ENCODE peak calls at places on chromosomes 12 and 14, in ten cellular contexts. F, B, I, M, E, H, V, Y, P and Q are unnamed samples.

GRCh38 chr12:1691123-1692007 is 495 bp downstream of the ADIPOR2 start:
- DNase-seq in B (peak; percentile 35), I (peak; percentile 45), H (no peak), Y (no peak), V (no peak), M (peak; percentile 35), F (no peak), P (no peak), E (peak; percentile 81), Q (peak; percentile 60)

GRCh38 chr12:6074394-6074793 is 50.1 kb downstream of the VWF start:
- DNase-seq in H (no peak), M (no peak), B (no peak), E (no peak), F (no peak), P (no peak), I (no peak), V (no peak), Y (no peak), Q (no peak)

GRCh38 chr14:32366995-32367394 is 37.9 kb downstream of the AKAP6 start:
- DNase-seq in B (peak; percentile 55), Y (no peak), I (no peak), F (no peak), M (no peak), E (no peak), H (peak; percentile 91), P (no peak), V (no peak), Q (no peak)

GRCh38 chr12:52838871-52839446 is 4.8 kb upstream of the KRT79 start:
- DNase-seq in F (no peak), M (no peak), H (no peak), P (no peak), V (no peak), B (no peak), E (no peak), Y (no peak), I (no peak), Q (no peak)

GRCh38 chr12:92028039-92028709 is 117.5 kb downstream of the BTG1 start:
- DNase-seq in F (no peak), V (no peak), H (peak; percentile 81), M (no peak), E (no peak), P (no peak), I (no peak), B (peak; percentile 87), Y (no peak), Q (no peak)

GRCh38 chr12:96208346-96208745 is 14.2 kb downstream of the ELK3 start:
- DNase-seq in H (peak; percentile 92), M (no peak), E (no peak), F (no peak), P (no peak), Y (no peak), B (peak; percentile 85), I (no peak), V (no peak), Q (no peak)

GRCh38 chr14:77037886-77038511 is 9.5 kb upstream of the IRF2BPL start:
- DNase-seq in F (peak; percentile 57), V (no peak), E (no peak), M (no peak), B (peak; percentile 47), P (no peak), I (no peak), Y (no peak), H (no peak), Q (no peak)

GRCh38 chr12:96070670-96071279 is 35.4 kb upstream of the LTA4H start:
- DNase-seq in V (no peak), E (no peak), I (peak; percentile 54), F (no peak), M (no peak), B (peak; percentile 22), P (no peak), Y (no peak), H (peak; percentile 32), Q (peak; percentile 42)

GRCh38 chr12:117047810-117048584 is 51.2 kb downstream of the TESC start:
- DNase-seq in I (no peak), P (no peak), V (no peak), H (peak; percentile 8), E (no peak), Y (no peak), B (peak; percentile 35), M (no peak), F (peak; percentile 51), Q (no peak)

GRCh38 chr14:77248666-77249065 is 22.3 kb downstream of the NGB start:
- DNase-seq in V (no peak), H (peak; percentile 6), B (no peak), I (no peak), Y (no peak), E (no peak), F (no peak), M (no peak), P (no peak), Q (no peak)

GRCh38 chr12:46360908-46361666 is 11.5 kb downstream of the SLC38A2 start:
- DNase-seq in P (no peak), H (no peak), V (no peak), F (no peak), M (no peak), B (peak; percentile 43), Y (no peak), I (peak; percentile 65), E (no peak), Q (no peak)

GRCh38 chr12:28585146-28585545 is 394.9 kb downstream of the CCDC91 start:
- DNase-seq in H (no peak), E (no peak), F (no peak), V (no peak), I (no peak), P (no peak), Y (no peak), B (no peak), M (no peak), Q (no peak)

GRCh38 chr14:104135904-104136471 is 2.4 kb upstream of the KIF26A start:
- DNase-seq in H (no peak), P (no peak), M (no peak), I (no peak), F (peak; percentile 40), B (no peak), E (peak; percentile 66), Y (no peak), V (peak; percentile 42), Q (no peak)

GRCh38 chr14:75578786-75579781 is 664 bp downstream of the FLVCR2 start:
- DNase-seq in E (peak; percentile 57), M (no peak), V (peak; percentile 78), I (no peak), P (no peak), H (peak; percentile 63), Y (no peak), F (peak; percentile 47), B (no peak), Q (no peak)

GRCh38 chr14:101469382-101470251 is 91.7 kb upstream of the DIO3 start:
- DNase-seq in Y (no peak), V (peak; percentile 24), I (no peak), F (peak; percentile 28), M (no peak), H (no peak), P (no peak), B (no peak), E (no peak), Q (no peak)

GRCh38 chr12:50215033-50215432 is 47.9 kb upstream of the CERS5 start:
- DNase-seq in B (peak; percentile 72), P (no peak), Y (no peak), V (no peak), M (no peak), H (peak; percentile 38), E (no peak), I (no peak), F (no peak), Q (no peak)

GRCh38 chr12:16362550-16362949 is 15.1 kb downstream of the MGST1 start:
- DNase-seq in V (no peak), E (no peak), H (no peak), Y (no peak), P (no peak), B (no peak), M (no peak), I (no peak), F (no peak), Q (no peak)

GRCh38 chr12:16358896-16359295 is 11.5 kb downstream of the MGST1 start:
- DNase-seq in I (no peak), H (no peak), P (no peak), F (no peak), Y (no peak), E (no peak), B (no peak), V (no peak), M (no peak), Q (no peak)

GRCh38 chr12:16361142-16361783 is 13.8 kb downstream of the MGST1 start:
- DNase-seq in M (no peak), P (no peak), F (no peak), B (no peak), H (no peak), I (no peak), Y (no peak), E (no peak), V (no peak), Q (no peak)

GRCh38 chr12:16359512-16360491 is 12.4 kb downstream of the MGST1 start:
- DNase-seq in P (no peak), B (peak; percentile 78), E (peak; percentile 86), M (no peak), H (peak; percentile 73), F (no peak), I (no peak), V (peak; percentile 77), Y (no peak), Q (no peak)
- TF ChIP-seq CTCF in P (peak; percentile 82), B (peak; percentile 84), E (peak; percentile 64), M (peak; percentile 28), H (peak; percentile 90), F (no peak), I (peak; percentile 32), V (peak; percentile 42), Y (no peak), Q (peak; percentile 54)

GRCh38 chr12:12017798-12018197 is 52.9 kb upstream of the BCL2L14 start:
- DNase-seq in B (peak; percentile 20), P (no peak), I (no peak), H (no peak), M (no peak), Y (no peak), E (no peak), F (no peak), V (no peak), Q (no peak)
- TF ChIP-seq CTCF in B (peak; percentile 39), P (peak; percentile 18), I (no peak), H (peak; percentile 6), M (no peak), Y (no peak), E (no peak), F (no peak), V (no peak), Q (peak; percentile 23)

GRCh38 chr12:39272934-39273770 is 169.8 kb downstream of the KIF21A start:
- DNase-seq in V (no peak), I (no peak), P (peak; percentile 10), Y (no peak), E (no peak), H (peak; percentile 42), B (peak; percentile 59), F (no peak), M (no peak), Q (peak; percentile 14)
- TF ChIP-seq CTCF in V (peak; percentile 66), I (peak; percentile 84), P (peak; percentile 73), Y (peak; percentile 76), E (peak; percentile 76), H (peak; percentile 65), B (peak; percentile 69), F (no peak), M (peak; percentile 27), Q (peak; percentile 65)

DNA sequence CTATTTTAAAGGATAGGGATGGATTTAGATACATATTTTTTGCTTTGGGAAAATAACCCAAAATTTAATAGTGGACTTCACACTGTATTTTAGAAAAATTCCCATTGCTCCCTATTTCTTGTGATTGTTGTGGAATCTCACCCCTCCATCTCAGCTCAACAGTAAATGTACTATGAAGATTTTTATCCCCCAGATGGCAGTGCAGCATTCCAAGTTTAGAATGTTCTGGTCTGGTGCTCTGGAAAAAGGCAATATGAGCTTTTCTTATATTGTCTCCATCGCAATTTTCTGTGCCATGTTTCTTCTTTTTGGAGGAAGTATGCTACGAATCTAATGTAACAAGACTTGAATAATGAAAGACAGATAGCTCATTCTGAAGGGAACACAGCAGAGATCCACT is 471.7 kb upstream of the SYT1 start:
- DNase-seq in I (no peak), P (no peak), F (no peak), B (peak; percentile 26), Y (no peak), E (no peak), V (no peak), M (no peak), H (peak; percentile 46), Q (no peak)
- TF ChIP-seq CTCF in I (no peak), P (peak; percentile 27), F (peak; percentile 24), B (peak; percentile 21), Y (no peak), E (no peak), V (no peak), M (no peak), H (peak; percentile 19), Q (peak; percentile 4)